ENCODE peak calls at places on chromosomes 13 and 19, in eight cellular contexts. T, P, W, F, X, E, B and V are unnamed samples.

GRCh38 chr19:38691938-38692457 is 44.5 kb downstream of the ACTN4 start:
- DNase-seq in F (no peak), X (peak; percentile 90), W (peak; percentile 78), B (peak; percentile 88), T (peak; percentile 98), E (no peak), P (peak; percentile 95), V (no peak)

GRCh38 chr19:34282611-34283519 is 28.5 kb downstream of the GARRE1 start:
- DNase-seq in T (peak; percentile 16), P (no peak), F (no peak), B (no peak), E (no peak), X (no peak), W (no peak), V (no peak)

GRCh38 chr13:47148543-47148942 is 251.7 kb upstream of the HTR2A start:
- DNase-seq in P (no peak), T (peak; percentile 17), E (no peak), F (no peak), X (no peak), W (no peak), B (no peak), V (no peak)

GRCh38 chr19:48997972-48998371 is 4.3 kb downstream of the RUVBL2 start:
- DNase-seq in E (peak; percentile 50), T (peak; percentile 55), F (no peak), X (peak; percentile 63), P (no peak), W (peak; percentile 64), B (no peak), V (no peak)

GRCh38 chr13:55090612-55091011 is 2050.1 kb upstream of the PRR20A start:
- DNase-seq in T (no peak), B (no peak), X (no peak), P (no peak), F (no peak), E (no peak), W (no peak), V (no peak)

GRCh38 chr13:53672005-53672404 is 643.4 kb downstream of the OLFM4 start:
- DNase-seq in P (no peak), W (no peak), T (no peak), E (no peak), F (no peak), X (no peak), B (no peak), V (no peak)

GRCh38 chr19:16363133-16363851 is 38.7 kb downstream of the KLF2 start:
- DNase-seq in F (no peak), P (no peak), B (no peak), X (no peak), W (no peak), T (no peak), E (no peak), V (no peak)

GRCh38 chr13:30889196-30889690 is 16.8 kb upstream of the MEDAG start:
- DNase-seq in B (no peak), E (no peak), T (no peak), P (no peak), W (no peak), F (no peak), X (no peak), V (no peak)

GRCh38 chr13:43141685-43142084 is 118.3 kb downstream of the DNAJC15 start:
- DNase-seq in W (no peak), F (peak; percentile 32), B (no peak), P (no peak), X (no peak), E (no peak), T (no peak), V (no peak)

GRCh38 chr19:17327654-17328516 is 6.8 kb downstream of the ANO8 start:
- DNase-seq in W (no peak), F (no peak), X (peak; percentile 83), T (no peak), B (no peak), E (no peak), P (peak; percentile 61), V (no peak)

GRCh38 chr19:13483215-13483614 is 23.1 kb downstream of the CACNA1A start:
- DNase-seq in B (no peak), T (no peak), W (no peak), X (no peak), E (peak; percentile 6), F (no peak), P (no peak), V (no peak)

GRCh38 chr19:7988307-7988706 is 17.1 kb downstream of the ELAVL1 start:
- DNase-seq in T (no peak), E (no peak), X (no peak), W (no peak), F (no peak), B (no peak), P (no peak), V (no peak)

DNA sequence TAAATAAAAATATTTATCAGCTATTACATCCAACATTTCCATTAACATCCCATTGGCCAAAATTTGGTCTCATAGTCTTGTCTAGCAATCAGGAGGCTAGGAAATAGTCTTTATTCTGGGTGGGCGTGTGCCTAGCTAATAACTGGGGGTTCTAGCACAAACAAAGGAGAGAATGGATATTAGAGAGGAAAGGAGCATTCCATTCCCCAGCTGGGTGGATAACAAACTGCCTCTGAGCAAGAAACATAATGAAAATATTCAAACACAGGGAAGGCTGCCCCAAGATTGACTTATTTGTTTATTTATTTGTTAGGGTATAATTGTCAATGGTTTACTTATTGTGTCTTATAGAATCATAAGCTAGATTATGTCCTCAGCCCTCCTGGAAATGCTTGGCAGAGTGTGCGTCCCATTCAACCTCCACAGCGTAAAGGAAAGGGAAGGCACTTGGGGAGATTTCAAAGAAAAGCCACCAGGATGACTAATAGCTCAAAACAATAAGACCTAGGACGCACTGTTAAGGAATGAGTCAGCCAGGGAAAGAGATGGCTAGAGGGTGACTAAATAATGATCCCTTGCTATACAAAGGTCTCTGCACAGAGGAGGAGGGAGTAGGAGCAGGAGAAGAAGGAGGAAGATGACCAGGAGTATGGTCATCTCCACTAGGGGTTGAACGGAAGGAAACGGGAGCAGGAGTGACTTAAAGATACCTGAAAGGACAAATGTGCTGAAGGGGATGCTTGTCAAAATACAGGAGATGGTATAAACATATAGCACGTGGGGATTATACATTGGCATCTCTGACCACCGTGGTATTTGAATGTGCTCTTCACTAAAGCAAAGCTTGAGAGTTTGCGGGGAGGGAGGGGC is 23.5 kb upstream of the USP12 start:
- DNase-seq in W (no peak), E (no peak), B (peak; percentile 63), P (no peak), F (peak; percentile 36), X (peak; percentile 87), T (peak; percentile 96), V (no peak)
- H3K4me3 ChIP-seq in W (no peak overlapping the region), E (no peak overlapping the region), B (no peak overlapping the region), P (no peak overlapping the region), F (no peak overlapping the region), X (no peak overlapping the region), T (no peak overlapping the region), V (no peak overlapping the region)

GRCh38 chr13:74883834-74884233 is 598.1 kb downstream of the TBC1D4 start:
- DNase-seq in B (no peak), F (no peak), W (no peak), E (peak; percentile 1), T (no peak), P (no peak), X (peak; percentile 23), V (no peak)
- TF ChIP-seq CTCF in B (no peak), F (no peak), W (no peak), E (peak; percentile 48), T (no peak), P (no peak), X (peak; percentile 26), V (no peak)

GRCh38 chr13:21076265-21076653 is 14.9 kb upstream of the LATS2 start:
- DNase-seq in F (no peak), B (no peak), X (no peak), W (no peak), P (no peak), E (no peak), T (no peak), V (no peak)

GRCh38 chr13:21078501-21078900 is 17.1 kb upstream of the LATS2 start:
- DNase-seq in T (no peak), B (peak; percentile 53), E (no peak), W (no peak), F (no peak), X (no peak), P (no peak), V (no peak)

GRCh38 chr13:21077360-21078353 is 16.3 kb upstream of the LATS2 start:
- DNase-seq in B (no peak), X (no peak), W (no peak), P (no peak), T (no peak), E (no peak), F (no peak), V (no peak)

GRCh38 chr13:21074601-21075302 is 13.4 kb upstream of the LATS2 start:
- DNase-seq in B (no peak), T (no peak), E (no peak), W (peak; percentile 30), F (no peak), X (peak; percentile 46), P (no peak), V (no peak)

DNA sequence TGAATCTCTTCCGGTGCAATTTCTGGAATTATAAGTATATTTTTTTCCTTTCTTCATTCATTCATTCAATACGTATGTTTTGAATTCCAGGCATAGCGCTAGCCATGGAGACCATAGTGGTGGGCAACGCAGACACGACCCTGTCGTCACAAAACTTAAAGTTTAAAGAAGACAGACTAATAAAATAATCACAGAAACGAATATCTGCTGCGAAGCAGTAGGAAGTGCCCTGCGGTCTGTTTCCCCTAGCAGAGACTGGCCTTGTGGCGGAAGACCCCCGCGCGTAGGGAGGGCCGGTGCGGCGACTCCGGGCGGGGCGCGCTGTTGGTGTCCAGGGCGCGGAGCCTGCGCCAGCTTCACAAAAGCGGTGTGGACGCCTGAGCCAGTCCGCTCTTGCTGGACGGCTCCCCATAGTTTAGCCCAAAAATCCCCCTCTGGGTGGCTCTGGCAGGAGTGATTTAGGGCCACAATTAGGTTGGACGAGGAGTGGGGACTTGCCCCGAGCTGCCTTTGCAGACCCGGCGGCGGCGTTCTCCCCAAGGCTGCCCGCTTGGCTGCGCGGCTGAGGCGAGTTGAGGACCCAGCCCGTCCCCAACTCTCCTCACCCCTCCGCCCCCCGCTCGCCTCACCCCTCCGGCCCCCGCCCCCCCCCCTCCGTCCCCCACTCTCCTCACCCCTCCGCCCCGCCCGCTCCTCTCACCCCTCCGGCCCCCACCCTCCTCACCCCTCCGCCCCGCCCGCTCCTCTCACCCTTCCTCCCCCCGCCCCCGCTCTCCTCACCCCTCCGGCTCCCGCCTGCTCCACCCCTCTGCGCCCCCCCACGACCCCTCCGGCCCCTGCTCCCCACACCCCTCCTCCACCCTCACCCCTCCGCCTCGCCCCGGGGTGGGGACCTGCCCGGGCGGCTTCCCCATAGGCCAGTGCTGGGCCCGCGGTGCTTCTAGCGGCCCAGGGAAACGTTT is 14.2 kb upstream of the LATS2 start:
- DNase-seq in B (no peak), E (no peak), T (peak; percentile 42), P (no peak), F (no peak), X (peak; percentile 49), W (no peak), V (no peak)
- H3K4me3 ChIP-seq in B (peak overlapping the region; percentile 32), E (no peak overlapping the region), T (peak overlapping the region; percentile 15), P (peak overlapping the region; percentile 60), F (peak overlapping the region; percentile 11), X (peak overlapping the region; percentile 22), W (peak overlapping the region; percentile 69), V (peak overlapping the region; percentile 12)

GRCh38 chr19:56076413-56076998 is 44.6 kb downstream of the ZNF787 start:
- DNase-seq in B (no peak), E (peak; percentile 61), W (peak; percentile 37), T (peak; percentile 29), P (no peak), F (no peak), X (peak; percentile 71), V (peak; percentile 12)

GRCh38 chr19:56069642-56070041 is 51.5 kb downstream of the ZNF787 start:
- DNase-seq in F (no peak), X (no peak), E (no peak), W (no peak), T (no peak), P (no peak), B (no peak), V (no peak)

GRCh38 chr19:56066152-56067023 is 54.7 kb downstream of the ZNF787 start:
- DNase-seq in W (peak; percentile 35), T (peak; percentile 16), B (no peak), E (peak; percentile 67), P (peak; percentile 48), F (peak; percentile 90), X (peak; percentile 56), V (no peak)

GRCh38 chr19:56071151-56071550 is 49.9 kb downstream of the ZNF787 start:
- DNase-seq in B (no peak), T (no peak), F (no peak), X (no peak), E (peak; percentile 58), P (no peak), W (no peak), V (no peak)
- TF ChIP-seq CTCF in B (peak; percentile 32), T (no peak), F (no peak), X (peak; percentile 20), E (peak; percentile 71), P (no peak), W (no peak), V (peak; percentile 15)